ENCODE peak calls at places on chromosomes 1 and 21, in four cellular contexts. D is CD8-positive, alpha-beta memory T cell; Y is RCC 7860; S is left lobe of liver. F is an unnamed sample.

GRCh38 chr1:200290010-200290685 is 119.7 kb downstream of the ZNF281 start:
- DNase-seq in D (no peak), Y (no peak), S (no peak), F (no peak)

GRCh38 chr1:76998582-76999189 is 131.4 kb downstream of the ST6GALNAC5 start:
- DNase-seq in D (no peak), Y (peak; percentile 94), S (no peak), F (no peak)

GRCh38 chr21:21003701-21004100 is 5.5 kb downstream of the NCAM2 start:
- DNase-seq in D (no peak), Y (no peak), S (no peak), F (no peak)

GRCh38 chr1:13890766-13891165 is 190.8 kb downstream of the PRDM2 start:
- DNase-seq in D (no peak), Y (no peak), S (no peak), F (no peak)

GRCh38 chr1:32464191-32464715 is 619 bp upstream of the ZBTB8B start:
- DNase-seq in D (no peak), Y (no peak), S (no peak), F (no peak)

GRCh38 chr1:246565751-246566127 is 322 bp downstream of the TFB2M start:
- DNase-seq in D (no peak), Y (no peak), S (no peak), F (no peak)

GRCh38 chr1:176905648-176906047 is 258.9 kb downstream of the ASTN1 start:
- DNase-seq in D (no peak), Y (no peak), S (no peak), F (no peak)

GRCh38 chr1:52306227-52307006 is 59.6 kb downstream of the CC2D1B start:
- DNase-seq in D (no peak), Y (no peak), S (no peak), F (no peak)

GRCh38 chr1:29513357-29513756 is 277.0 kb downstream of the PTPRU start:
- DNase-seq in D (no peak), Y (peak; percentile 54), S (peak; percentile 46), F (peak; percentile 55)

GRCh38 chr1:23562138-23562819 is 3.0 kb upstream of the ID3 start:
- DNase-seq in D (no peak), Y (peak; percentile 94), S (peak; percentile 83), F (peak; percentile 97)

GRCh38 chr1:151526735-151527520 is 13.2 kb upstream of the TUFT1 start:
- DNase-seq in D (no peak), Y (no peak), S (no peak), F (no peak)

GRCh38 chr1:205772607-205773032 is 2.7 kb downstream of the RAB29 start:
- DNase-seq in D (no peak), Y (no peak), S (no peak), F (no peak)

GRCh38 chr1:228457017-228457395 is 30.2 kb upstream of the RNF187 start:
- DNase-seq in D (no peak), Y (no peak), S (no peak), F (no peak)

GRCh38 chr1:17798799-17799382 is 43.8 kb downstream of the ACTL8 start:
- DNase-seq in D (no peak), Y (no peak), S (no peak), F (no peak)

GRCh38 chr21:44919111-44919912 is 1.4 kb downstream of the ITGB2 start:
- DNase-seq in D (no peak), Y (no peak), S (no peak), F (peak; percentile 50)

GRCh38 chr1:106972074-106972473 is 84.4 kb upstream of the PRMT6 start:
- DNase-seq in D (no peak), Y (no peak), S (no peak), F (no peak)

GRCh38 chr1:7679873-7680790 is 91.0 kb upstream of the VAMP3 start:
- DNase-seq in D (peak; percentile 51), Y (no peak), S (peak; percentile 54), F (peak; percentile 47)

GRCh38 chr1:1788646-1789431 is 10.6 kb upstream of the NADK start:
- DNase-seq in D (no peak), Y (no peak), S (no peak), F (no peak)

GRCh38 chr1:212825798-212826452 is 21.5 kb downstream of the SPATA45 start:
- DNase-seq in D (no peak), Y (no peak), S (no peak), F (no peak)

GRCh38 chr21:32083175-32083574 is 195.7 kb downstream of the MIS18A start:
- DNase-seq in D (no peak), Y (no peak), S (no peak), F (no peak)

GRCh38 chr1:155012052-155012546 is 9.5 kb downstream of the ZBTB7B start:
- DNase-seq in D (no peak), Y (no peak), S (peak; percentile 69), F (peak; percentile 68)

GRCh38 chr1:13749543-13750307 is 49.7 kb downstream of the PRDM2 start:
- DNase-seq in D (no peak), Y (peak; percentile 26), S (peak; percentile 75), F (peak; percentile 81)

GRCh38 chr1:48841466-48841865 is 64.8 kb upstream of the BEND5 start:
- DNase-seq in D (no peak), Y (no peak), S (no peak), F (no peak)

GRCh38 chr1:26711777-26712176 is 16.0 kb downstream of the ARID1A start:
- DNase-seq in D (no peak), Y (no peak), S (no peak), F (no peak)

GRCh38 chr1:148318123-148318899 is 164.8 kb downstream of the PPIAL4G start:
- DNase-seq in D (peak; percentile 51), Y (no peak), S (no peak), F (no peak)

GRCh38 chr1:115440733-115441132 is 102.7 kb upstream of the NGF start:
- DNase-seq in D (no peak), Y (no peak), S (no peak), F (no peak)

GRCh38 chr1:174999926-175000696 is at the start of gene CACYBP:
- DNase-seq in D (no peak), Y (peak; percentile 8), S (peak; percentile 71), F (peak; percentile 77)

GRCh38 chr1:207073906-207074820 is 14.5 kb upstream of the C4BPB start:
- DNase-seq in D (no peak), Y (no peak), S (no peak), F (no peak)

GRCh38 chr1:116820362-116820761 is 66.1 kb downstream of the CD2 start:
- DNase-seq in D (no peak), Y (peak; percentile 94), S (no peak), F (peak; percentile 50)

GRCh38 chr21:25670726-25671125 is 31.7 kb downstream of the JAM2 start:
- DNase-seq in D (no peak), Y (no peak), S (no peak), F (no peak)

GRCh38 chr1:238652346-238652968 is 733.9 kb upstream of the CHRM3 start:
- DNase-seq in D (no peak), Y (peak; percentile 33), S (no peak), F (no peak)

GRCh38 chr1:96698332-96698983 is 23.1 kb upstream of the PTBP2 start:
- DNase-seq in D (no peak), Y (no peak), S (no peak), F (no peak)

GRCh38 chr1:214808845-214809460 is 206.0 kb downstream of the CENPF start:
- DNase-seq in D (no peak), Y (peak; percentile 39), S (no peak), F (no peak)

GRCh38 chr1:183218039-183218618 is 32.1 kb downstream of the LAMC2 start:
- DNase-seq in D (no peak), Y (no peak), S (no peak), F (no peak)

GRCh38 chr1:48552420-48552819 is 80.4 kb upstream of the SPATA6 start:
- DNase-seq in D (no peak), Y (no peak), S (peak; percentile 48), F (peak; percentile 49)

GRCh38 chr1:76238094-76238551 is 163.6 kb downstream of the ST6GALNAC3 start:
- DNase-seq in D (no peak), Y (no peak), S (no peak), F (no peak)

GRCh38 chr1:221809101-221810029 is 67.5 kb upstream of the DUSP10 start:
- DNase-seq in D (no peak), Y (peak; percentile 90), S (no peak), F (no peak)

F was measured in right lobe of liver.